ENCODE peak calls at places on chromosomes 5 and 9, in five cellular contexts. R, K, O, F and E are unnamed samples.

GRCh38 chr5:38473008-38473407 is 83.4 kb downstream of the LIFR start:
- DNase-seq in O (no peak), K (no peak), R (peak), F (no peak), E (no peak)

GRCh38 chr5:179909224-179909623 is 1.5 kb upstream of the TBC1D9B start:
- DNase-seq in K (no peak), O (no peak), F (no peak), R (no peak), E (no peak)

GRCh38 chr9:114551750-114552685 is 35.6 kb upstream of the ATP6V1G1 start:
- DNase-seq in K (no peak), R (peak), O (peak), F (peak), E (no peak)

GRCh38 chr5:135012951-135013391 is 21.1 kb downstream of the PITX1 start:
- DNase-seq in O (peak), K (peak), R (no peak), F (no peak), E (peak)

GRCh38 chr5:119360905-119361605 is 5.2 kb downstream of the TNFAIP8 start:
- DNase-seq in R (peak), K (no peak), F (peak), O (no peak), E (no peak)

GRCh38 chr5:74206571-74207550 is 433.7 kb downstream of the ENC1 start:
- DNase-seq in O (no peak), F (peak), R (peak), K (no peak), E (no peak)

GRCh38 chr9:84170521-84171141 is 169.9 kb downstream of the SLC28A3 start:
- DNase-seq in R (peak), F (peak), O (peak), K (no peak), E (no peak)

GRCh38 chr5:82046268-82046621 is 74.4 kb downstream of the ATG10 start:
- DNase-seq in O (no peak), F (no peak), R (no peak), K (no peak), E (no peak)

GRCh38 chr9:12753931-12754330 is 20.9 kb upstream of the LURAP1L start:
- DNase-seq in R (no peak), F (no peak), O (no peak), K (no peak), E (no peak)

GRCh38 chr5:109852371-109853160 is 162.8 kb downstream of the MAN2A1 start:
- DNase-seq in F (peak), K (no peak), O (no peak), R (peak), E (no peak)

GRCh38 chr5:78647411-78647818 is 1.2 kb downstream of the LHFPL2 start:
- DNase-seq in O (no peak), R (peak), K (no peak), F (peak), E (no peak)

GRCh38 chr5:7844901-7845300 is 6.0 kb downstream of the CFAP90 start:
- DNase-seq in R (no peak), O (no peak), K (no peak), F (no peak), E (no peak)

GRCh38 chr9:87157366-87158031 is 210.2 kb upstream of the GAS1 start:
- DNase-seq in O (no peak), F (no peak), K (no peak), R (no peak), E (no peak)

GRCh38 chr9:84357235-84357634 is 16.7 kb upstream of the SLC28A3 start:
- DNase-seq in R (peak), O (no peak), K (no peak), F (peak), E (no peak)

GRCh38 chr5:4479381-4479780 is 660.7 kb upstream of the ADAMTS16 start:
- DNase-seq in F (no peak), K (no peak), R (no peak), O (no peak), E (no peak)

GRCh38 chr5:149445739-149446369 is 66.8 kb upstream of the IL17B start:
- DNase-seq in R (peak), F (peak), K (no peak), O (no peak), E (no peak)

GRCh38 chr9:133520121-133520835 is 4.5 kb downstream of the MYMK start:
- DNase-seq in R (no peak), F (no peak), O (no peak), K (peak), E (no peak)

GRCh38 chr9:5587024-5587423 is 41.9 kb upstream of the RIC1 start:
- DNase-seq in F (peak), R (peak), O (no peak), K (no peak), E (no peak)

DNA sequence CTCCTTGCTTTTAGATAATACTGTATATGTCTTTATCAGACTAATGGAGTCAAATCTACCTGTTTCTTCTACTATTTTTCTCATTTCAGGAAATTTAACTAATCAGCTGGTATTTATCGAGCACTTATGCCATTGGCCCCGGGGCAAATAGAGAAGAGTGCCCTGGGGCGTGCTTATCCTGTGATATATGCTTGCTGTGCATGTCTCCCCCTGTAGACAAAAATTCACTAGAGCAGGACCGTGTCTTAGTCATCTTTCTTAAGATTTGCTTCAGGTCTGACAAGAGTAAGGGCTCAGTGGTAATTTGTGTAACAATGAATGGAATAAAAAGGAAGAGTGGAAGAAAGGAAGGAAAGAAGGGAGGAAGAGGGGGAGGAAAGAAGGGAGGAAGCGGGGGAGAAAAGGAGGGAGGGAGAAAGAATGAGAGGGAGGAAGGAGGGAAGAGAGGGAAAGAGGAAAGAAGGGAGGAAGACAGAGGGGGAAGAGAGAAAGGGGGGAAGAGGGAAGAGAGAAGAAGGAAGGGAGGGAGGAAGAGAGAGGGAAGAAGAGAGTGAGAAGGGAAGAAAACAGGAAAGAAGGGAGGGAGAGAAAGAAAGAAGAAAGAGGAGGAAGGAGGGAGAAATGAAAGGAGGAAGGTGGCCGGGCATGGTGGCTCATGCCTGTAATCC is 295.7 kb upstream of the PANK3 start:
- DNase-seq in O (no peak), F (peak), R (peak), K (no peak), E (no peak)
- TF ChIP-seq CTCF in O (no peak), F (peak), R (peak), K (no peak), E (peak)

DNA sequence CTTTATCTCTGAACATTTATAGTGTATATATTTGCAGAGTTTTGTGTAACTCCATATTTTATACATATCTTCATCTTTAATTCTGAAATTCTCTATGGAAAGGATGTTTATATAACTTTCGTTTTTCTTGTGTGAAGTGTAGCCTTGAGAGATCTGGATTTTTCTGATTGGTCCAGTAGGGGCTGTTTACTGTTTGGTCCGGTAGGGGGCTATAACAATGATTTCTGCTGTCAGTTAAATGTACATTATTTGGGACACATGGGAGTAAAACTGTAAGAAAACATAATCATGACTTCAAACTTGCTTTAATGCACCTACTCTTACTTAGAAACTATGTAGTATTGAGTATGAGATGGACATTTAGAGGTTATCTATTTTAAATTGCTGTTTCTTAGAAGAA is 527.1 kb upstream of the ARRDC3 start:
- DNase-seq in O (no peak), R (no peak), K (no peak), F (no peak), E (no peak)
- TF ChIP-seq CTCF in O (no peak), R (no peak), K (no peak), F (no peak), E (no peak)

GRCh38 chr9:9791621-9792020 is 821.2 kb downstream of the PTPRD start:
- DNase-seq in F (peak), O (no peak), R (peak), K (no peak), E (no peak)
- TF ChIP-seq CTCF in F (peak), O (no peak), R (no peak), K (no peak), E (peak)

GRCh38 chr9:129726322-129727160 is 26.3 kb downstream of the PTGES start:
- DNase-seq in F (peak), O (peak), R (peak), K (peak), E (peak)
- TF ChIP-seq CTCF in F (peak), O (no peak), R (peak), K (peak), E (peak)

GRCh38 chr5:55994502-55994997 is at the start of gene IL6ST:
- DNase-seq in O (peak), K (no peak), R (peak), F (peak), E (no peak)
- TF ChIP-seq CTCF in O (no peak), K (no peak), R (no peak), F (no peak), E (no peak)

DNA sequence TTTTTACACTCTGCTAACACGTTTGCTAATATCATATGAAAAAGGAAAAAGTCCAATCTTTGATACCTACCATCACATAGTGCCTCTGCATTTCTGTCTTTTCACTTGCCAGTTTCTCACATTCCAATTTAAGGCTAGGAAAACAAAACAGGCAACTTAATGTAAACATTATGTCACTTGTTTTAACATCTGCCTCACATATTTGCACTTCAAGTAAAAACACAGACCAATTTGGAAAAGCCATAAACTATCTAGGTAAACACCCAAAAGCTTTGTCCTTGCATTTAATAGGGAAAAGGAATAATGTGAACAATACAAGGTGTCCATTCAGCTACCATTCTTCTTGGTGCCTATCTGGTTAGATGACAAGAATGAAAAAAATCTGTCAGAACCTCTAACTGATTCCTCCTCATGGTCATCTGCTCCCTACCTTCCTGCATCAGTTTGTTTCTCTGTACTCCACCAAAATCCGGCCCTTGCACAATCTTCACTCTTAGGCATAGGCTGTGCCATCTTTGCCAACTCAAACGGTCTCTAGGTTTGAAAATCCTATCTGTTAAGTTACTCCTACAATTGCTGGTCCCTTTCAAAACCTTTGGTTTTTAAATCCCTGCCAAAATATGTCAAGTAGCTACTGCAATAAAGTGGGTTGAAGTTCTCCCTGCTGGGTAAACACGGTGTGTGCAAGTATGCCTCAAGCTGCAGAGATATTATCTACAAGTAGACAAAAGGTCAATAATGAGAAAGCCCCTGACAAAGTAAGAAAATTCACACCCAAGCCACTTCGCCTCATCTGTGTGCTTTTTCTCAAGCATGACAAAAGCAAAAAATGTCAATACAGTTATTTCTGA is 3.4 kb downstream of the TLE1 start:
- DNase-seq in F (peak), K (no peak), O (no peak), R (peak), E (no peak)
- TF ChIP-seq CTCF in F (peak), K (no peak), O (no peak), R (peak), E (no peak)

DNA sequence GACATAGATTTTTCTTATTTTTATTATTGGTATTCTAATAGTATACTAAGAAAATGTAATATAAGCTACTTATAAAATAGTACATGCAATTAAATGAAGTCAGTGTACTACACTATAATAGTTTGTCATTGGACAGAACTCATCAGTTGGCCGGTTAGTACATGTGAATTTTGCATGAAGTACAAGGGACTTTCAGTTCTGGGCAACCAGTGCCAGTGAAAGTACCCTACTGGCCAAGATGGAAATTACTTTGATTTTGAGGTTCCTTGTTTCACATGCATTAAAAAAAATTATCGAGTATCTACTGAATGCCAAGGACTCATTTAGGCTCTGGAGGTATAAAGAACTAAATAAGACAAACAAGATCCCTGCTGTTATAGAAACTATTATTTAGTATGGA is 213.4 kb upstream of the ELL2 start:
- DNase-seq in F (peak), R (no peak), K (no peak), O (no peak), E (no peak)
- TF ChIP-seq CTCF in F (peak), R (peak), K (no peak), O (no peak), E (no peak)